ENCODE peak calls at places on chromosomes 1 and 21, in nine cellular contexts. One of them, this sample, is unnamed.

GRCh38 chr1:162996261-162996660 is 72.9 kb upstream of the RGS4 start:
- DNase-seq in sigmoid colon: no peak
- DNase-seq in mucosa of descending colon: no peak
- DNase-seq in tibial nerve: no peak
- DNase-seq in lower leg skin: no peak
- DNase-seq in bronchial epithelial cell: no peak
- DNase-seq in naive thymus-derived CD4-positive, alpha-beta T cell: no peak
- DNase-seq in Peyer's patch: no peak
- DNase-seq in GM12878: no peak
- DNase-seq in this sample: no peak

GRCh38 chr1:197304626-197305200 is 36.7 kb downstream of the CRB1 start:
- DNase-seq in sigmoid colon: no peak
- DNase-seq in naive thymus-derived CD4-positive, alpha-beta T cell: no peak
- DNase-seq in mucosa of descending colon: no peak
- DNase-seq in lower leg skin: no peak
- DNase-seq in GM12878: no peak
- DNase-seq in Peyer's patch: no peak
- DNase-seq in tibial nerve: no peak
- DNase-seq in bronchial epithelial cell: no peak
- DNase-seq in this sample: no peak

GRCh38 chr1:6239950-6240768 is 3.8 kb upstream of the HES3 start:
- DNase-seq in mucosa of descending colon: no peak
- DNase-seq in lower leg skin: no peak
- DNase-seq in bronchial epithelial cell: no peak
- DNase-seq in sigmoid colon: no peak
- DNase-seq in Peyer's patch: no peak
- DNase-seq in naive thymus-derived CD4-positive, alpha-beta T cell: no peak
- DNase-seq in tibial nerve: no peak
- DNase-seq in GM12878: no peak
- DNase-seq in this sample: no peak

GRCh38 chr1:29515188-29515955 is 279.1 kb downstream of the PTPRU start:
- DNase-seq in lower leg skin: peak; percentile 23
- DNase-seq in Peyer's patch: no peak
- DNase-seq in naive thymus-derived CD4-positive, alpha-beta T cell: no peak
- DNase-seq in bronchial epithelial cell: no peak
- DNase-seq in sigmoid colon: peak; percentile 19
- DNase-seq in mucosa of descending colon: no peak
- DNase-seq in tibial nerve: no peak
- DNase-seq in GM12878: no peak
- DNase-seq in this sample: no peak

GRCh38 chr1:3483801-3484444 is 29.5 kb downstream of the ARHGEF16 start:
- DNase-seq in sigmoid colon: no peak
- DNase-seq in bronchial epithelial cell: peak; percentile 17
- DNase-seq in Peyer's patch: peak; percentile 78
- DNase-seq in naive thymus-derived CD4-positive, alpha-beta T cell: no peak
- DNase-seq in mucosa of descending colon: peak; percentile 77
- DNase-seq in lower leg skin: no peak
- DNase-seq in GM12878: no peak
- DNase-seq in tibial nerve: peak; percentile 14
- DNase-seq in this sample: no peak

GRCh38 chr1:224123136-224123535 is 9.2 kb downstream of the FBXO28 start:
- DNase-seq in naive thymus-derived CD4-positive, alpha-beta T cell: no peak
- DNase-seq in sigmoid colon: no peak
- DNase-seq in mucosa of descending colon: no peak
- DNase-seq in GM12878: no peak
- DNase-seq in Peyer's patch: no peak
- DNase-seq in lower leg skin: no peak
- DNase-seq in bronchial epithelial cell: no peak
- DNase-seq in tibial nerve: no peak
- DNase-seq in this sample: no peak

GRCh38 chr1:48611841-48612240 is 139.8 kb upstream of the SPATA6 start:
- DNase-seq in sigmoid colon: no peak
- DNase-seq in lower leg skin: no peak
- DNase-seq in bronchial epithelial cell: no peak
- DNase-seq in GM12878: no peak
- DNase-seq in mucosa of descending colon: no peak
- DNase-seq in naive thymus-derived CD4-positive, alpha-beta T cell: no peak
- DNase-seq in Peyer's patch: no peak
- DNase-seq in tibial nerve: no peak
- DNase-seq in this sample: no peak

GRCh38 chr1:230273141-230273710 is 152.9 kb downstream of the PGBD5 start:
- DNase-seq in mucosa of descending colon: no peak
- DNase-seq in Peyer's patch: no peak
- DNase-seq in GM12878: no peak
- DNase-seq in bronchial epithelial cell: no peak
- DNase-seq in tibial nerve: no peak
- DNase-seq in naive thymus-derived CD4-positive, alpha-beta T cell: no peak
- DNase-seq in lower leg skin: no peak
- DNase-seq in sigmoid colon: no peak
- DNase-seq in this sample: no peak

GRCh38 chr21:31088196-31088751 is 50.0 kb upstream of the KRTAP19-8 start:
- DNase-seq in bronchial epithelial cell: no peak
- DNase-seq in GM12878: no peak
- DNase-seq in Peyer's patch: no peak
- DNase-seq in mucosa of descending colon: no peak
- DNase-seq in sigmoid colon: no peak
- DNase-seq in lower leg skin: no peak
- DNase-seq in naive thymus-derived CD4-positive, alpha-beta T cell: no peak
- DNase-seq in tibial nerve: no peak
- DNase-seq in this sample: no peak

GRCh38 chr1:58352476-58353092 is 193.9 kb downstream of the OMA1 start:
- DNase-seq in lower leg skin: no peak
- DNase-seq in tibial nerve: no peak
- DNase-seq in GM12878: no peak
- DNase-seq in mucosa of descending colon: no peak
- DNase-seq in Peyer's patch: no peak
- DNase-seq in sigmoid colon: no peak
- DNase-seq in bronchial epithelial cell: no peak
- DNase-seq in naive thymus-derived CD4-positive, alpha-beta T cell: no peak
- DNase-seq in this sample: no peak

GRCh38 chr1:116923421-116923820 is 13.7 kb downstream of the PTGFRN start:
- DNase-seq in naive thymus-derived CD4-positive, alpha-beta T cell: no peak
- DNase-seq in lower leg skin: no peak
- DNase-seq in bronchial epithelial cell: no peak
- DNase-seq in tibial nerve: no peak
- DNase-seq in Peyer's patch: no peak
- DNase-seq in mucosa of descending colon: no peak
- DNase-seq in GM12878: no peak
- DNase-seq in sigmoid colon: no peak
- DNase-seq in this sample: no peak

GRCh38 chr1:223500560-223501425 is 107.6 kb downstream of the CCDC185 start:
- DNase-seq in naive thymus-derived CD4-positive, alpha-beta T cell: no peak
- DNase-seq in lower leg skin: no peak
- DNase-seq in tibial nerve: no peak
- DNase-seq in sigmoid colon: no peak
- DNase-seq in mucosa of descending colon: no peak
- DNase-seq in bronchial epithelial cell: peak; percentile 100
- DNase-seq in GM12878: no peak
- DNase-seq in Peyer's patch: no peak
- DNase-seq in this sample: no peak

GRCh38 chr21:33998809-33999208 is 74.6 kb upstream of the MRPS6 start:
- DNase-seq in naive thymus-derived CD4-positive, alpha-beta T cell: no peak
- DNase-seq in bronchial epithelial cell: no peak
- DNase-seq in sigmoid colon: no peak
- DNase-seq in mucosa of descending colon: no peak
- DNase-seq in Peyer's patch: no peak
- DNase-seq in lower leg skin: no peak
- DNase-seq in GM12878: no peak
- DNase-seq in tibial nerve: no peak
- DNase-seq in this sample: no peak

GRCh38 chr1:18868801-18869424 is 9.5 kb upstream of the TAS1R2 start:
- DNase-seq in GM12878: no peak
- DNase-seq in lower leg skin: no peak
- DNase-seq in naive thymus-derived CD4-positive, alpha-beta T cell: no peak
- DNase-seq in tibial nerve: no peak
- DNase-seq in sigmoid colon: no peak
- DNase-seq in bronchial epithelial cell: no peak
- DNase-seq in mucosa of descending colon: no peak
- DNase-seq in Peyer's patch: no peak
- DNase-seq in this sample: no peak

GRCh38 chr1:6508154-6508875 is 16.8 kb upstream of the PLEKHG5 start:
- DNase-seq in bronchial epithelial cell: no peak
- DNase-seq in tibial nerve: no peak
- DNase-seq in naive thymus-derived CD4-positive, alpha-beta T cell: no peak
- DNase-seq in GM12878: no peak
- DNase-seq in lower leg skin: no peak
- DNase-seq in sigmoid colon: no peak
- DNase-seq in Peyer's patch: no peak
- DNase-seq in mucosa of descending colon: no peak
- DNase-seq in this sample: no peak

GRCh38 chr1:233480198-233480597 is 133.7 kb upstream of the KCNK1 start:
- DNase-seq in lower leg skin: no peak
- DNase-seq in tibial nerve: no peak
- DNase-seq in sigmoid colon: no peak
- DNase-seq in naive thymus-derived CD4-positive, alpha-beta T cell: no peak
- DNase-seq in mucosa of descending colon: no peak
- DNase-seq in GM12878: no peak
- DNase-seq in Peyer's patch: no peak
- DNase-seq in bronchial epithelial cell: no peak
- DNase-seq in this sample: no peak

GRCh38 chr1:218164111-218164929 is 120.8 kb upstream of the RRP15 start:
- DNase-seq in Peyer's patch: peak; percentile 57
- DNase-seq in lower leg skin: peak; percentile 85
- DNase-seq in sigmoid colon: no peak
- DNase-seq in mucosa of descending colon: peak; percentile 57
- DNase-seq in tibial nerve: no peak
- DNase-seq in GM12878: no peak
- DNase-seq in naive thymus-derived CD4-positive, alpha-beta T cell: no peak
- DNase-seq in bronchial epithelial cell: peak; percentile 29
- DNase-seq in this sample: no peak

GRCh38 chr1:95309031-95309459 is 75.0 kb downstream of the RWDD3 start:
- DNase-seq in sigmoid colon: no peak
- DNase-seq in GM12878: no peak
- DNase-seq in mucosa of descending colon: no peak
- DNase-seq in lower leg skin: no peak
- DNase-seq in naive thymus-derived CD4-positive, alpha-beta T cell: no peak
- DNase-seq in Peyer's patch: no peak
- DNase-seq in tibial nerve: no peak
- DNase-seq in bronchial epithelial cell: peak; percentile 33
- DNase-seq in this sample: no peak

GRCh38 chr1:23561813-23562100 is 2.5 kb upstream of the ID3 start:
- DNase-seq in Peyer's patch: no peak
- DNase-seq in lower leg skin: no peak
- DNase-seq in tibial nerve: no peak
- DNase-seq in mucosa of descending colon: no peak
- DNase-seq in bronchial epithelial cell: no peak
- DNase-seq in GM12878: no peak
- DNase-seq in naive thymus-derived CD4-positive, alpha-beta T cell: no peak
- DNase-seq in sigmoid colon: no peak
- DNase-seq in this sample: no peak
- H3K4me3 ChIP-seq in Peyer's patch: no peak overlapping the region
- H3K4me3 ChIP-seq in lower leg skin: no peak overlapping the region
- H3K4me3 ChIP-seq in tibial nerve: no peak overlapping the region
- H3K4me3 ChIP-seq in mucosa of descending colon: no peak overlapping the region
- H3K4me3 ChIP-seq in bronchial epithelial cell: no peak overlapping the region
- H3K4me3 ChIP-seq in GM12878: no peak overlapping the region
- H3K4me3 ChIP-seq in naive thymus-derived CD4-positive, alpha-beta T cell: no peak overlapping the region
- H3K4me3 ChIP-seq in sigmoid colon: no peak overlapping the region
- H3K4me3 ChIP-seq in this sample: no peak overlapping the region

GRCh38 chr1:1039145-1039910 is 19.4 kb downstream of the AGRN start:
- DNase-seq in naive thymus-derived CD4-positive, alpha-beta T cell: no peak
- DNase-seq in mucosa of descending colon: no peak
- DNase-seq in lower leg skin: no peak
- DNase-seq in Peyer's patch: no peak
- DNase-seq in tibial nerve: no peak
- DNase-seq in GM12878: no peak
- DNase-seq in bronchial epithelial cell: no peak
- DNase-seq in sigmoid colon: no peak
- DNase-seq in this sample: no peak
- H3K4me3 ChIP-seq in naive thymus-derived CD4-positive, alpha-beta T cell: peak overlapping the region; percentile 52
- H3K4me3 ChIP-seq in mucosa of descending colon: no peak overlapping the region
- H3K4me3 ChIP-seq in lower leg skin: no peak overlapping the region
- H3K4me3 ChIP-seq in Peyer's patch: no peak overlapping the region
- H3K4me3 ChIP-seq in tibial nerve: no peak overlapping the region
- H3K4me3 ChIP-seq in GM12878: peak overlapping the region; percentile 32
- H3K4me3 ChIP-seq in bronchial epithelial cell: no peak overlapping the region
- H3K4me3 ChIP-seq in sigmoid colon: no peak overlapping the region
- H3K4me3 ChIP-seq in this sample: no peak overlapping the region

GRCh38 chr1:214306270-214306669 is 25.3 kb downstream of the SMYD2 start:
- DNase-seq in bronchial epithelial cell: no peak
- DNase-seq in Peyer's patch: no peak
- DNase-seq in mucosa of descending colon: no peak
- DNase-seq in GM12878: no peak
- DNase-seq in tibial nerve: no peak
- DNase-seq in sigmoid colon: no peak
- DNase-seq in naive thymus-derived CD4-positive, alpha-beta T cell: no peak
- DNase-seq in lower leg skin: peak; percentile 49
- DNase-seq in this sample: no peak
- H3K4me3 ChIP-seq in bronchial epithelial cell: no peak overlapping the region
- H3K4me3 ChIP-seq in Peyer's patch: no peak overlapping the region
- H3K4me3 ChIP-seq in mucosa of descending colon: no peak overlapping the region
- H3K4me3 ChIP-seq in GM12878: no peak overlapping the region
- H3K4me3 ChIP-seq in tibial nerve: no peak overlapping the region
- H3K4me3 ChIP-seq in sigmoid colon: no peak overlapping the region
- H3K4me3 ChIP-seq in naive thymus-derived CD4-positive, alpha-beta T cell: no peak overlapping the region
- H3K4me3 ChIP-seq in lower leg skin: no peak overlapping the region
- H3K4me3 ChIP-seq in this sample: no peak overlapping the region

GRCh38 chr1:178579095-178579494 is 66.2 kb downstream of the TEX35 start:
- DNase-seq in tibial nerve: no peak
- DNase-seq in sigmoid colon: no peak
- DNase-seq in bronchial epithelial cell: no peak
- DNase-seq in mucosa of descending colon: no peak
- DNase-seq in naive thymus-derived CD4-positive, alpha-beta T cell: no peak
- DNase-seq in GM12878: no peak
- DNase-seq in lower leg skin: no peak
- DNase-seq in Peyer's patch: no peak
- DNase-seq in this sample: no peak

GRCh38 chr1:178579562-178579961 is 66.7 kb downstream of the TEX35 start:
- DNase-seq in tibial nerve: no peak
- DNase-seq in naive thymus-derived CD4-positive, alpha-beta T cell: no peak
- DNase-seq in bronchial epithelial cell: no peak
- DNase-seq in lower leg skin: no peak
- DNase-seq in sigmoid colon: no peak
- DNase-seq in mucosa of descending colon: no peak
- DNase-seq in Peyer's patch: no peak
- DNase-seq in GM12878: peak; percentile 33
- DNase-seq in this sample: peak; percentile 53

GRCh38 chr1:178580096-178580495 is 67.2 kb downstream of the TEX35 start:
- DNase-seq in Peyer's patch: no peak
- DNase-seq in mucosa of descending colon: no peak
- DNase-seq in lower leg skin: no peak
- DNase-seq in tibial nerve: no peak
- DNase-seq in bronchial epithelial cell: no peak
- DNase-seq in sigmoid colon: no peak
- DNase-seq in naive thymus-derived CD4-positive, alpha-beta T cell: no peak
- DNase-seq in GM12878: no peak
- DNase-seq in this sample: no peak

GRCh38 chr1:178581351-178581951 is 68.5 kb downstream of the TEX35 start:
- DNase-seq in Peyer's patch: no peak
- DNase-seq in sigmoid colon: no peak
- DNase-seq in lower leg skin: no peak
- DNase-seq in tibial nerve: no peak
- DNase-seq in bronchial epithelial cell: no peak
- DNase-seq in naive thymus-derived CD4-positive, alpha-beta T cell: no peak
- DNase-seq in GM12878: peak; percentile 72
- DNase-seq in mucosa of descending colon: no peak
- DNase-seq in this sample: peak; percentile 90

DNA sequence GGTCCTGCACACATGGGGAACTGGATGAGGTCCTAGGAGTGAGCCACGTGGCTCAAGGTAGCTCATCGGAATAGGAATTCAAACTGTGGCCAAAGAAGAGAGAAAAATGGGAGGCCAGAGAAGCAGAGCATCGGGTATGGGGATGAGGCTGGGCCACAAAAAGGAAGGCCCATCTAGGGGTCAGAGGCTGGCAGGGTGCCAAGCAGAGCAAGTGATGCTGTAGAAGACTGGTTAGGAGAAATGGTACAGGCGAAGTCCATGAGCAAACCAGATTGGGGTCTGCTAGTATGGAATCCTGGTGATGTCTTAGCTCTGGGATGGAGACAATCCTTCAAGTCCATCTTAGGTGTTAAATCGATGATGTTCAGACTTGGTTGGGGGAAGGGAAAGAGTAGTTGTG is 68.0 kb downstream of the TEX35 start:
- DNase-seq in GM12878: no peak
- DNase-seq in sigmoid colon: no peak
- DNase-seq in lower leg skin: no peak
- DNase-seq in Peyer's patch: no peak
- DNase-seq in tibial nerve: no peak
- DNase-seq in mucosa of descending colon: no peak
- DNase-seq in bronchial epithelial cell: no peak
- DNase-seq in naive thymus-derived CD4-positive, alpha-beta T cell: no peak
- DNase-seq in this sample: no peak
- H3K4me3 ChIP-seq in GM12878: no peak overlapping the region
- H3K4me3 ChIP-seq in sigmoid colon: no peak overlapping the region
- H3K4me3 ChIP-seq in lower leg skin: no peak overlapping the region
- H3K4me3 ChIP-seq in Peyer's patch: no peak overlapping the region
- H3K4me3 ChIP-seq in tibial nerve: no peak overlapping the region
- H3K4me3 ChIP-seq in mucosa of descending colon: no peak overlapping the region
- H3K4me3 ChIP-seq in bronchial epithelial cell: no peak overlapping the region
- H3K4me3 ChIP-seq in naive thymus-derived CD4-positive, alpha-beta T cell: no peak overlapping the region
- H3K4me3 ChIP-seq in this sample: no peak overlapping the region

This sample was measured in GM12864.